ENCODE peak calls at places on chromosomes 11 and 22, in seven cellular contexts. L is K562, R is HCT116, I is A549, J is GM12878, Q is H1, C is HepG2. D is an unnamed sample.
A peak's percentile ranks its signal among the peaks of the same experiment; 100 is the strongest.

GRCh38 chr11:116513278-116513823 is 259.4 kb downstream of the BUD13 start:
- DNase-seq in L (no peak), R (no peak), I (no peak), J (no peak), Q (no peak), C (no peak), D (no peak)

GRCh38 chr11:46601129-46601528 is 7.3 kb upstream of the AMBRA1 start:
- DNase-seq in L (no peak), R (no peak), I (no peak), J (no peak), Q (no peak), C (no peak), D (peak; percentile 22)

GRCh38 chr11:60514055-60514454 is 1.1 kb upstream of the MS4A13 start:
- DNase-seq in L (no peak), R (no peak), I (no peak), J (no peak), Q (no peak), C (no peak), D (no peak)

GRCh38 chr22:43720718-43721117 is 91.4 kb downstream of the EFCAB6 start:
- DNase-seq in L (no peak), R (no peak), I (no peak), J (no peak), Q (no peak), C (no peak), D (no peak)

GRCh38 chr11:86360775-86361395 is 13.8 kb upstream of the CCDC81 start:
- DNase-seq in L (no peak), R (peak; percentile 23), I (peak; percentile 61), J (no peak), Q (no peak), C (peak; percentile 6), D (peak; percentile 73)

GRCh38 chr11:117828641-117829368 is 4.3 kb upstream of the FXYD2 start:
- DNase-seq in L (peak; percentile 34), R (no peak), I (peak; percentile 29), J (no peak), Q (no peak), C (no peak), D (peak; percentile 76)

GRCh38 chr11:75893202-75893601 is 78.2 kb downstream of the UVRAG start:
- DNase-seq in L (no peak), R (no peak), I (no peak), J (no peak), Q (no peak), C (no peak), D (no peak)

GRCh38 chr11:36622431-36623136 is 24.5 kb upstream of the RAG2 start:
- DNase-seq in L (peak; percentile 9), R (peak; percentile 12), I (peak; percentile 40), J (no peak), Q (no peak), C (peak; percentile 31), D (peak; percentile 36)

GRCh38 chr11:96878299-96879051 is 488.7 kb downstream of the JRKL start:
- DNase-seq in L (no peak), R (no peak), I (no peak), J (no peak), Q (no peak), C (no peak), D (no peak)

GRCh38 chr11:5178046-5178837 is 22.2 kb downstream of the OR51V1 start:
- DNase-seq in L (no peak), R (no peak), I (no peak), J (no peak), Q (no peak), C (no peak), D (no peak)

GRCh38 chr22:36104435-36104834 is 56.1 kb downstream of the APOL3 start:
- DNase-seq in L (peak; percentile 33), R (no peak), I (no peak), J (no peak), Q (no peak), C (no peak), D (no peak)

GRCh38 chr11:76658231-76658630 is 12.3 kb downstream of the LRRC32 start:
- DNase-seq in L (no peak), R (no peak), I (no peak), J (no peak), Q (no peak), C (no peak), D (no peak)

GRCh38 chr22:44620129-44620840 is 81.7 kb upstream of the PRR5 start:
- DNase-seq in L (peak; percentile 31), R (no peak), I (peak; percentile 52), J (no peak), Q (peak; percentile 36), C (peak; percentile 49), D (peak; percentile 50)

GRCh38 chr11:96038046-96038445 is 114.1 kb upstream of the MTMR2 start:
- DNase-seq in L (no peak), R (no peak), I (no peak), J (no peak), Q (no peak), C (no peak), D (no peak)

GRCh38 chr22:29683536-29683935 is 36.3 kb upstream of the CABP7 start:
- DNase-seq in L (no peak), R (no peak), I (no peak), J (no peak), Q (no peak), C (no peak), D (no peak)

GRCh38 chr22:33299245-33299956 is 241.2 kb upstream of the SYN3 start:
- DNase-seq in L (no peak), R (no peak), I (no peak), J (peak; percentile 95), Q (no peak), C (no peak), D (no peak)
- TF ChIP-seq CTCF in L (no peak), R (no peak), I (no peak), J (peak; percentile 11), Q (no peak), C (no peak), D (no peak)

GRCh38 chr11:68959465-68960298 is 21.1 kb downstream of the MRGPRD start:
- DNase-seq in L (no peak), R (no peak), I (no peak), J (no peak), Q (no peak), C (no peak), D (no peak)

GRCh38 chr11:68961245-68961644 is 19.5 kb downstream of the MRGPRD start:
- DNase-seq in L (no peak), R (no peak), I (no peak), J (no peak), Q (no peak), C (no peak), D (no peak)

GRCh38 chr11:68962527-68963250 is 18.1 kb downstream of the MRGPRD start:
- DNase-seq in L (no peak), R (no peak), I (peak; percentile 18), J (no peak), Q (no peak), C (no peak), D (no peak)

GRCh38 chr11:68958211-68958610 is 22.6 kb downstream of the MRGPRD start:
- DNase-seq in L (no peak), R (no peak), I (no peak), J (no peak), Q (no peak), C (no peak), D (no peak)

DNA sequence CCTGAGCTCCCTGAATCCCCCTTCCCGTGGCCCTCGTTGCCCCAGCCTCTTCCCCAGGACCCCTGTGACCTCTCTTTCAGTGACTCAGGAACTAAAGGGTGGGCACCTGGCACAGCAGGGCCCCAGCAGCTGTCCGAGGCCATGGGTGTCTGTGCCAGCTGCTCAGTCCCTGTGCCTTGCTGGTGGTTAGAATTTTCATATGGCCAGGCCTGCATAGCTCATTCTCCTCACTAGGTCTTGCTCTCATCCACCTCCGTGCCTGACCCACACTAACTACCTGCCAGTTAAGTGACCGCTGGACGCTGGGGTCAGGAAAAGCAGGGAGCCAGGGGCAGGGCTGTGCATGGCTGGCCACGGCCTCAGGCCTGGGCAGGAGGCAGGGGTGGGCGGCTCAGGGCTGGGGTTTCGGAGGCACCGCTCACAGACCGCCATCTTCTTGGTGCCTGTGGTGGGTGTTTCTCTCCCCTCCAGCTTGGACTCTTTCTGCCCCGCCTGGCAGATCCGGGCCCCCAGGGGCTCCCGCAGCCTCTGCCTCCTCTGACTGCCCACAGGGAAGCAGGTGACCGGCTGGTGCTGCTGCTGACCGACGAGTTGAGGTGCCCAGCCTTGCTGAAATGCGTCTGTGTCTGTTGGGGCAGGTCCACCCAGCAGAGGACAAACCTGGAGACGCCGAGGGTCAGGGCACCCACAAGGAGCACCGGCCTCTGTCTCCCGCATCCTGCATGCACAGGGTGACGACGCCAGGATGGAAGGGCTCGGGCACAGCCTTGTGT is 20.3 kb downstream of the MRGPRD start:
- DNase-seq in L (no peak), R (no peak), I (no peak), J (no peak), Q (no peak), C (no peak), D (no peak)
- TF ChIP-seq CEBPB in L (no peak), R (no peak), I (no peak), J (no peak), Q (no peak), C (no peak), D (no peak)

GRCh38 chr11:32333335-32333991 is 101.9 kb downstream of the WT1 start:
- DNase-seq in L (no peak), R (no peak), I (peak; percentile 72), J (no peak), Q (peak; percentile 38), C (no peak), D (peak; percentile 24)
- TF ChIP-seq CTCF in L (no peak), R (no peak), I (peak; percentile 50), J (peak; percentile 8), Q (peak; percentile 45), C (no peak), D (no peak)

GRCh38 chr11:122138759-122139594 is 23.0 kb upstream of the BLID start:
- DNase-seq in L (no peak), R (no peak), I (no peak), J (no peak), Q (no peak), C (no peak), D (peak; percentile 56)
- TF ChIP-seq CEBPB in L (no peak), R (no peak), I (no peak), J (no peak), Q (no peak), C (no peak), D (peak; percentile 45)

GRCh38 chr22:39306456-39307361 is 12.7 kb downstream of the RPL3 start:
- DNase-seq in L (peak; percentile 61), R (no peak), I (peak; percentile 54), J (no peak), Q (no peak), C (no peak), D (no peak)
- TF ChIP-seq CTCF in L (peak; percentile 68), R (no peak), I (peak; percentile 33), J (peak; percentile 55), Q (peak; percentile 83), C (peak; percentile 84), D (peak; percentile 40)